ENCODE peak calls at places on chromosomes 16 and 17, in five cellular contexts. One of them, this sample, is unnamed.

GRCh38 chr17:78360371-78361226 is 722 bp upstream of the SOCS3 start:
- DNase-seq in tibial artery: peak; percentile 94
- DNase-seq in transverse colon: peak; percentile 97
- DNase-seq in HCT116: peak; percentile 85
- DNase-seq in bronchial epithelial cell: peak; percentile 66
- DNase-seq in this sample: peak; percentile 82

GRCh38 chr16:29198731-29199521 is 207.6 kb downstream of the NPIPB11 start:
- DNase-seq in tibial artery: peak; percentile 68
- DNase-seq in transverse colon: peak; percentile 7
- DNase-seq in HCT116: no peak
- DNase-seq in bronchial epithelial cell: no peak
- DNase-seq in this sample: peak; percentile 63

GRCh38 chr16:24700549-24701392 is 28.7 kb upstream of the TNRC6A start:
- DNase-seq in transverse colon: peak; percentile 60
- DNase-seq in bronchial epithelial cell: peak; percentile 93
- DNase-seq in HCT116: peak; percentile 89
- DNase-seq in tibial artery: peak; percentile 94
- DNase-seq in this sample: peak; percentile 99

GRCh38 chr17:76840884-76841775 is 27.1 kb upstream of the MGAT5B start:
- DNase-seq in HCT116: no peak
- DNase-seq in bronchial epithelial cell: no peak
- DNase-seq in tibial artery: no peak
- DNase-seq in transverse colon: no peak
- DNase-seq in this sample: no peak

GRCh38 chr16:87383522-87384161 is at the start of gene FBXO31:
- DNase-seq in HCT116: peak; percentile 88
- DNase-seq in tibial artery: peak; percentile 91
- DNase-seq in transverse colon: peak; percentile 93
- DNase-seq in bronchial epithelial cell: peak; percentile 70
- DNase-seq in this sample: peak; percentile 94

GRCh38 chr17:57842280-57842679 is 7.6 kb downstream of the MRPS23 start:
- DNase-seq in tibial artery: no peak
- DNase-seq in transverse colon: no peak
- DNase-seq in HCT116: no peak
- DNase-seq in bronchial epithelial cell: no peak
- DNase-seq in this sample: no peak

GRCh38 chr17:4566785-4567184 is 6.4 kb upstream of the GGT6 start:
- DNase-seq in bronchial epithelial cell: peak; percentile 51
- DNase-seq in HCT116: peak; percentile 66
- DNase-seq in tibial artery: no peak
- DNase-seq in transverse colon: peak; percentile 57
- DNase-seq in this sample: peak; percentile 52

GRCh38 chr17:48630925-48631692 is 5.0 kb upstream of the HOXB9 start:
- DNase-seq in tibial artery: no peak
- DNase-seq in bronchial epithelial cell: no peak
- DNase-seq in HCT116: no peak
- DNase-seq in transverse colon: peak; percentile 81
- DNase-seq in this sample: no peak

GRCh38 chr17:68197091-68197996 is 50.5 kb upstream of the AMZ2 start:
- DNase-seq in transverse colon: peak; percentile 36
- DNase-seq in tibial artery: no peak
- DNase-seq in bronchial epithelial cell: no peak
- DNase-seq in HCT116: no peak
- DNase-seq in this sample: no peak

GRCh38 chr17:41647940-41648410 is 23.6 kb upstream of the KRT17 start:
- DNase-seq in transverse colon: peak; percentile 94
- DNase-seq in bronchial epithelial cell: no peak
- DNase-seq in tibial artery: peak; percentile 90
- DNase-seq in HCT116: peak; percentile 54
- DNase-seq in this sample: peak; percentile 64

GRCh38 chr16:10846213-10846998 is 27.8 kb upstream of the TVP23A start:
- DNase-seq in tibial artery: no peak
- DNase-seq in HCT116: no peak
- DNase-seq in transverse colon: no peak
- DNase-seq in bronchial epithelial cell: no peak
- DNase-seq in this sample: no peak

GRCh38 chr16:82603784-82604411 is 22.9 kb upstream of the CDH13 start:
- DNase-seq in tibial artery: peak; percentile 74
- DNase-seq in transverse colon: peak; percentile 29
- DNase-seq in bronchial epithelial cell: peak; percentile 50
- DNase-seq in HCT116: peak; percentile 13
- DNase-seq in this sample: peak; percentile 78

GRCh38 chr17:38881600-38882191 is 11.8 kb downstream of the LASP1 start:
- DNase-seq in tibial artery: peak; percentile 84
- DNase-seq in bronchial epithelial cell: no peak
- DNase-seq in HCT116: no peak
- DNase-seq in transverse colon: peak; percentile 60
- DNase-seq in this sample: peak; percentile 90

GRCh38 chr17:75500419-75501216 is 14.7 kb downstream of the CASKIN2 start:
- DNase-seq in transverse colon: no peak
- DNase-seq in bronchial epithelial cell: no peak
- DNase-seq in HCT116: no peak
- DNase-seq in tibial artery: no peak
- DNase-seq in this sample: no peak

GRCh38 chr17:43860077-43860725 is 13.2 kb downstream of the CD300LG start:
- DNase-seq in transverse colon: no peak
- DNase-seq in tibial artery: peak; percentile 66
- DNase-seq in HCT116: no peak
- DNase-seq in bronchial epithelial cell: no peak
- DNase-seq in this sample: peak; percentile 49

GRCh38 chr17:17757944-17758343 is 76.7 kb downstream of the RAI1 start:
- DNase-seq in tibial artery: no peak
- DNase-seq in bronchial epithelial cell: no peak
- DNase-seq in HCT116: no peak
- DNase-seq in transverse colon: no peak
- DNase-seq in this sample: no peak

GRCh38 chr16:86516618-86517003 is 6.3 kb downstream of the FOXF1 start:
- DNase-seq in HCT116: no peak
- DNase-seq in tibial artery: no peak
- DNase-seq in bronchial epithelial cell: no peak
- DNase-seq in transverse colon: no peak
- DNase-seq in this sample: no peak

GRCh38 chr16:85651822-85652430 is 36.8 kb downstream of the GINS2 start:
- DNase-seq in HCT116: no peak
- DNase-seq in tibial artery: no peak
- DNase-seq in transverse colon: no peak
- DNase-seq in bronchial epithelial cell: no peak
- DNase-seq in this sample: peak; percentile 13

GRCh38 chr17:79407385-79407784 is 203.5 kb downstream of the RBFOX3 start:
- DNase-seq in HCT116: no peak
- DNase-seq in bronchial epithelial cell: no peak
- DNase-seq in tibial artery: no peak
- DNase-seq in transverse colon: no peak
- DNase-seq in this sample: no peak

GRCh38 chr17:21129023-21129681 is 2.4 kb downstream of the DHRS7B start:
- DNase-seq in bronchial epithelial cell: peak; percentile 23
- DNase-seq in tibial artery: no peak
- DNase-seq in transverse colon: no peak
- DNase-seq in HCT116: no peak
- DNase-seq in this sample: peak; percentile 81
- TF ChIP-seq CTCF in bronchial epithelial cell: peak; percentile 34
- TF ChIP-seq CTCF in tibial artery: peak; percentile 48
- TF ChIP-seq CTCF in transverse colon: peak; percentile 34
- TF ChIP-seq CTCF in HCT116: peak; percentile 32
- TF ChIP-seq CTCF in this sample: peak; percentile 68

DNA sequence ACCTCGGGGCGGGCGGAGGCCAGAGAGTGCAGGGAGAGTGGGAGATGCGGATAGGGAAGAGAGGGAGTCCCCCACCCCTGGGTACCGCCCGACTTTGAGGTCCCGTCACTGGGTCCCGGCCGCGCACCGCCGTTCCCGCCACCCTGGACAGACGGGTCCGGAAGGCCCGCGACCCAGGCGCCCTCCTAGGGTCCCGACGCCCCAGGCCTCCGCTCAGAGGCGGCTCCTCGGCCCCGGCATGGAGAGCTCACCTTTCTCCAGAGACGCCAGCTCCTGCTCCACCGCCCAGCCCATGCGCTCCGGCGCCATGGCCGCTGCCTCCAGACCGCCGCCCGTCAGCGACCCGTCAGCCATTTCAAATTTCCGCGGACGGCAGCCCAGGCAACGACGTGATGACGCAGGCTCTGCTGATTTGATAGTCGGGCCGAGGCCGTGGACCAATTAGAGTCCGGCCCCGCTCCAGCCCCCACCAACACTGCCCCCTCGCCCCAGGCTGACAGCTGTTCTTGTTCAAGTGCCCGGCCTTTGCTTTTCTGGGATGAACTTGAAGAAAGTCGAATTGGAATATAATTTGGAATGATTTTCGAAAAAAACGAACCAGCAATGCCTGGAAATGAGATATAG is at the start of gene SHCBP1:
- DNase-seq in transverse colon: peak; percentile 82
- DNase-seq in HCT116: peak; percentile 64
- DNase-seq in tibial artery: peak; percentile 86
- DNase-seq in bronchial epithelial cell: peak; percentile 74
- DNase-seq in this sample: peak; percentile 83
- H3K4me3 ChIP-seq in transverse colon: peak within 1 kb of the TSS; percentile 49
- H3K4me3 ChIP-seq in HCT116: peak within 1 kb of the TSS; percentile 87
- H3K4me3 ChIP-seq in tibial artery: peak within 1 kb of the TSS; percentile 63
- H3K4me3 ChIP-seq in bronchial epithelial cell: peak within 1 kb of the TSS; percentile 60
- H3K4me3 ChIP-seq in this sample: peak within 1 kb of the TSS; percentile 72

DNA sequence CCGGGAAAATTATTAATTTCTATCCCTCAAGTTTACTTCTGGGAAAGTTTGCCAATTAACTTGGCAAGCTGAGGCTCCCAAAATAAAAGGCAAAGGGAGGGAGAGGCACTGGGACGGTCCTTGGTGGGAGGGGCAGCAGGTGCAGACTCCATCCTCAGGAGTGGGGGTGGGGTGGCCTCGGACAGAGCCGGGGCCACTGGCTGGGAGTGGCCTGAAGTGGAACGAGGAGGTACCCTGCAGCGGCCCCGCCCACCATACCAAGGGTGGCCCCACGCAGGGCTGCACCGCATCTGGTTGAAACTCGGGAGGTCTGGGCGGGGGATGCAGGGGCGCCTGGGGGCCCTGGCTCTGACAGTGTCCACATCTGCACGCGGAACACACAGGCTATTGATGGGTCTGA is 42.3 kb upstream of the SLC38A10 start:
- DNase-seq in tibial artery: no peak
- DNase-seq in bronchial epithelial cell: no peak
- DNase-seq in transverse colon: peak; percentile 67
- DNase-seq in HCT116: no peak
- DNase-seq in this sample: no peak
- TF ChIP-seq CTCF in tibial artery: no peak
- TF ChIP-seq CTCF in bronchial epithelial cell: no peak
- TF ChIP-seq CTCF in transverse colon: no peak
- TF ChIP-seq CTCF in HCT116: no peak
- TF ChIP-seq CTCF in this sample: no peak

DNA sequence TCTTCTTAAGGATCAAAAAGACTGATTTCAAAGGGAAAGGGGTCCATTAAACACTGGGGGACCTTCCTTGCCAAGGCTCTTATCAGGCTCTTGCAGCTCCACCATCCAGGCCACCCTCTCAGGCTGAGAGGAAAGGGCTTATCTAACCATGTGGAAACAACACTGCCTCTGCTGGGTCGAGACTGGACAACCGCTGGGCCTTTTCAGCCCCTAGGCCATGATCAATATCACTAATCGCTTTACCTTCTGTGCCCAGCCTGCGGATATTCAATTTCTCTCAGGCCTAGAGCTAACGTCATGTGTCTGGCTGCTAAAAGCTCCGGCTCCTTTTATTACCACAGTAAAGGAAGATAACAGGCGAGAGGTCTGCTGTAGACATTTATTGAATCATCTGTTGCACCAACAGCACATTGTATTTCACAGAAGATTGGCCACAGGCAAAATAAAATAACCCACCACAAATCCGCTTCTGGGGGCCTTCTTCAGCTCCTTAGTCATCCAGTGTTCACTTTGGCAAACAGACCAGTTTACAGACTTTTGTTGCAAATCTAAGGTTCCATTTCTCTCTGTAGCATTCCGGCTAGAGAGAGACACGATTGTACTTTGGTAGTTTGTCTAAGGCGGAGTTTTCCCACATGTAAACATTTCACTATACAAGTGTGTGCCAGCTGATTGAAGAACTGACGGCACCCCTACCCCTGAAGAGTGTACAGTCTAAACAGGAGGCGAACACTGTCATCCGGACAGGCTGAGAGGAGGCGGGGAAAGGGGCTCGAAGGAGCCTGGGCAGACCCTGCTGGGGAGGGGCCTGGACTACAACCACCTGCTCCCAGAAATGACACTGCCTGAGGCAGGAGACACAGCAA is 13.9 kb downstream of the CYB561 start:
- DNase-seq in tibial artery: no peak
- DNase-seq in bronchial epithelial cell: no peak
- DNase-seq in HCT116: no peak
- DNase-seq in transverse colon: peak; percentile 40
- DNase-seq in this sample: peak; percentile 86
- H3K4me3 ChIP-seq in tibial artery: no peak overlapping the region
- H3K4me3 ChIP-seq in bronchial epithelial cell: no peak overlapping the region
- H3K4me3 ChIP-seq in HCT116: no peak overlapping the region
- H3K4me3 ChIP-seq in transverse colon: no peak overlapping the region
- H3K4me3 ChIP-seq in this sample: no peak overlapping the region

GRCh38 chr17:82570282-82570681 is 50.8 kb downstream of the FOXK2 start:
- DNase-seq in bronchial epithelial cell: no peak
- DNase-seq in transverse colon: no peak
- DNase-seq in tibial artery: no peak
- DNase-seq in HCT116: no peak
- DNase-seq in this sample: no peak

GRCh38 chr17:82568997-82569393 is 49.5 kb downstream of the FOXK2 start:
- DNase-seq in transverse colon: no peak
- DNase-seq in HCT116: no peak
- DNase-seq in tibial artery: no peak
- DNase-seq in bronchial epithelial cell: no peak
- DNase-seq in this sample: peak; percentile 69

GRCh38 chr17:82574041-82574440 is 54.5 kb downstream of the FOXK2 start:
- DNase-seq in tibial artery: no peak
- DNase-seq in bronchial epithelial cell: no peak
- DNase-seq in HCT116: no peak
- DNase-seq in transverse colon: no peak
- DNase-seq in this sample: no peak

GRCh38 chr17:82569621-82570020 is 50.1 kb downstream of the FOXK2 start:
- DNase-seq in tibial artery: no peak
- DNase-seq in transverse colon: no peak
- DNase-seq in HCT116: no peak
- DNase-seq in bronchial epithelial cell: no peak
- DNase-seq in this sample: no peak

GRCh38 chr17:82571855-82572254 is 52.3 kb downstream of the FOXK2 start:
- DNase-seq in tibial artery: no peak
- DNase-seq in transverse colon: no peak
- DNase-seq in HCT116: no peak
- DNase-seq in bronchial epithelial cell: no peak
- DNase-seq in this sample: no peak
- TF ChIP-seq CTCF in tibial artery: no peak
- TF ChIP-seq CTCF in transverse colon: no peak
- TF ChIP-seq CTCF in HCT116: no peak
- TF ChIP-seq CTCF in bronchial epithelial cell: no peak
- TF ChIP-seq CTCF in this sample: no peak

GRCh38 chr17:67152824-67153223 is 92.2 kb downstream of the HELZ start:
- DNase-seq in bronchial epithelial cell: no peak
- DNase-seq in tibial artery: no peak
- DNase-seq in HCT116: no peak
- DNase-seq in transverse colon: no peak
- DNase-seq in this sample: no peak
- H3K4me3 ChIP-seq in bronchial epithelial cell: no peak overlapping the region
- H3K4me3 ChIP-seq in tibial artery: no peak overlapping the region
- H3K4me3 ChIP-seq in HCT116: no peak overlapping the region
- H3K4me3 ChIP-seq in transverse colon: no peak overlapping the region
- H3K4me3 ChIP-seq in this sample: no peak overlapping the region

GRCh38 chr16:1285669-1286491 is 23.6 kb upstream of the UBE2I start:
- DNase-seq in HCT116: no peak
- DNase-seq in transverse colon: no peak
- DNase-seq in tibial artery: no peak
- DNase-seq in bronchial epithelial cell: no peak
- DNase-seq in this sample: no peak
- TF ChIP-seq CTCF in HCT116: peak; percentile 13
- TF ChIP-seq CTCF in transverse colon: no peak
- TF ChIP-seq CTCF in tibial artery: no peak
- TF ChIP-seq CTCF in bronchial epithelial cell: no peak
- TF ChIP-seq CTCF in this sample: no peak

GRCh38 chr17:8310601-8311123 is 621 bp downstream of the ARHGEF15 start:
- DNase-seq in bronchial epithelial cell: no peak
- DNase-seq in transverse colon: no peak
- DNase-seq in tibial artery: no peak
- DNase-seq in HCT116: no peak
- DNase-seq in this sample: no peak
- H3K4me3 ChIP-seq in bronchial epithelial cell: no peak overlapping the region
- H3K4me3 ChIP-seq in transverse colon: no peak overlapping the region
- H3K4me3 ChIP-seq in tibial artery: peak overlapping the region; percentile 5
- H3K4me3 ChIP-seq in HCT116: no peak overlapping the region
- H3K4me3 ChIP-seq in this sample: no peak overlapping the region

This sample was measured in fibroblast of the aortic adventitia.